ENCODE peak calls at places on chromosomes 6 and 20, in ten cellular contexts. E is ELR; C is RKO; N is GM23338; T is activated T-cell treated with anti-CD3 and anti-CD28 coated beads for 1 hour; L is cerebellum; A is stimulated activated naive CD4-positive, alpha-beta T cell; W is glomerular endothelial cell; M is amniotic epithelial cell; Q is Daoy. D is an unnamed sample.

GRCh38 chr6:157184202-157185015 is 138.9 kb downstream of the TMEM242 start:
- DNase-seq in N (peak), M (peak), L (peak), E (peak), Q (peak), W (no peak), C (peak), T (peak), A (peak), D (peak)

GRCh38 chr6:158416841-158417759 is 104.8 kb downstream of the TULP4 start:
- DNase-seq in E (peak), W (no peak), Q (no peak), A (no peak), T (no peak), N (no peak), C (no peak), L (no peak), M (no peak), D (no peak)

GRCh38 chr6:3722211-3722621 is 29.3 kb downstream of the PXDC1 start:
- DNase-seq in W (no peak), Q (no peak), N (peak), M (no peak), C (no peak), A (no peak), T (no peak), L (no peak), E (no peak), D (no peak)

GRCh38 chr6:54060286-54060685 is 51.0 kb upstream of the MLIP start:
- DNase-seq in C (no peak), T (no peak), A (no peak), N (no peak), L (no peak), E (peak), M (peak), Q (peak), W (peak), D (no peak)

GRCh38 chr6:41392249-41392648 is 56.8 kb downstream of the NCR2 start:
- DNase-seq in W (no peak), A (no peak), M (no peak), C (no peak), Q (no peak), L (no peak), N (no peak), T (no peak), E (no peak), D (no peak)

GRCh38 chr6:131060311-131060710 is 2.7 kb downstream of the EPB41L2 start:
- DNase-seq in A (no peak), T (no peak), M (no peak), C (no peak), N (no peak), W (no peak), Q (no peak), L (no peak), E (peak), D (no peak)

GRCh38 chr20:18669241-18670019 is 81.6 kb downstream of the DTD1 start:
- DNase-seq in L (no peak), W (no peak), N (peak), Q (no peak), C (no peak), A (no peak), E (no peak), T (no peak), M (peak), D (no peak)

GRCh38 chr6:32622545-32623401 is 14.4 kb upstream of the HLA-DQA1 start:
- DNase-seq in L (no peak), A (no peak), Q (peak), N (peak), C (peak), M (peak), T (peak), E (peak), W (no peak), D (peak)

GRCh38 chr6:123648723-123649122 is 12.0 kb upstream of the TRDN start:
- DNase-seq in E (no peak), W (no peak), A (no peak), N (no peak), M (no peak), L (no peak), T (no peak), Q (no peak), C (no peak), D (no peak)

GRCh38 chr6:159540152-159540551 is 152.9 kb downstream of the SOD2 start:
- DNase-seq in L (no peak), A (no peak), C (no peak), W (no peak), Q (peak), M (no peak), N (peak), T (no peak), E (peak), D (no peak)

GRCh38 chr20:54078296-54078695 is 7.9 kb upstream of the BCAS1 start:
- DNase-seq in W (no peak), L (no peak), M (no peak), T (no peak), N (no peak), E (no peak), Q (no peak), C (no peak), A (no peak), D (no peak)

GRCh38 chr20:59751075-59751711 is 146.9 kb downstream of the PHACTR3 start:
- DNase-seq in M (no peak), E (peak), T (no peak), L (peak), A (no peak), C (peak), N (peak), Q (peak), W (no peak), D (no peak)

GRCh38 chr6:76351275-76351674 is 278.8 kb upstream of the IMPG1 start:
- DNase-seq in T (no peak), M (no peak), A (no peak), E (peak), W (no peak), L (no peak), N (peak), Q (no peak), C (peak), D (no peak)

GRCh38 chr20:22773326-22773725 is 189.0 kb upstream of the FOXA2 start:
- DNase-seq in A (no peak), T (no peak), C (no peak), N (no peak), L (no peak), E (no peak), Q (no peak), M (no peak), W (no peak), D (no peak)

GRCh38 chr20:19993937-19994667 is 23.1 kb upstream of the NAA20 start:
- DNase-seq in M (peak), E (peak), N (no peak), A (no peak), C (peak), L (no peak), Q (peak), T (no peak), W (no peak), D (no peak)

GRCh38 chr6:25524542-25524941 is 127.5 kb upstream of the SCGN start:
- DNase-seq in Q (no peak), T (no peak), C (no peak), W (no peak), A (no peak), L (no peak), N (no peak), M (no peak), E (no peak), D (no peak)

GRCh38 chr20:51402201-51402600 is 140.3 kb downstream of the NFATC2 start:
- DNase-seq in W (no peak), E (peak), A (no peak), T (peak), Q (no peak), M (peak), N (no peak), C (no peak), L (no peak), D (peak)

GRCh38 chr6:110537208-110538123 is 61.1 kb upstream of the SLC22A16 start:
- DNase-seq in L (no peak), W (peak), Q (peak), A (no peak), M (peak), N (no peak), C (peak), T (no peak), E (peak), D (no peak)

D was measured in T-helper 17 cell.